ENCODE peak calls at places on chromosomes 6 and 20, in five cellular contexts. Z is psoas muscle, A is trophoblast cell, J is epithelial cell of esophagus, Y is cardiac fibroblast. K is an unnamed sample.

GRCh38 chr20:13788167-13788834 is 3.5 kb downstream of the NDUFAF5 start:
- DNase-seq in Z (no peak), A (peak), J (peak), Y (peak), K (no peak)

GRCh38 chr6:155200012-155200411 is 63.8 kb upstream of the CLDN20 start:
- DNase-seq in Z (no peak), A (peak), J (no peak), Y (peak), K (no peak)

GRCh38 chr6:52362443-52363221 is 681 bp downstream of the PAQR8 start:
- DNase-seq in Z (peak), A (no peak), J (no peak), Y (peak), K (peak)

GRCh38 chr6:131918650-131919355 is 32.4 kb downstream of the CCN2 start:
- DNase-seq in Z (no peak), A (no peak), J (no peak), Y (no peak), K (no peak)

GRCh38 chr6:48973486-48973885 is 489.6 kb downstream of the MMUT start:
- DNase-seq in Z (no peak), A (no peak), J (peak), Y (peak), K (no peak)

GRCh38 chr20:32112862-32113261 is 3.3 kb downstream of the TM9SF4 start:
- DNase-seq in Z (peak), A (peak), J (peak), Y (no peak), K (peak)

GRCh38 chr6:168778201-168778600 is 337.2 kb downstream of the SMOC2 start:
- DNase-seq in Z (peak), A (no peak), J (no peak), Y (peak), K (peak)

GRCh38 chr6:33416386-33417126 is 1.4 kb downstream of the CUTA start:
- DNase-seq in Z (no peak), A (no peak), J (no peak), Y (no peak), K (no peak)

GRCh38 chr6:149856256-149856994 is 7.7 kb downstream of the LRP11 start:
- DNase-seq in Z (no peak), A (no peak), J (peak), Y (no peak), K (no peak)

GRCh38 chr6:134853111-134854055 is 96.5 kb downstream of the ALDH8A1 start:
- DNase-seq in Z (no peak), A (no peak), J (peak), Y (peak), K (no peak)

GRCh38 chr6:41727705-41728072 is 7.7 kb downstream of the TFEB start:
- DNase-seq in Z (no peak), A (no peak), J (no peak), Y (no peak), K (no peak)

GRCh38 chr6:41726876-41727275 is 8.5 kb downstream of the TFEB start:
- DNase-seq in Z (no peak), A (no peak), J (no peak), Y (no peak), K (peak)

GRCh38 chr6:41723178-41723935 is 12.1 kb downstream of the TFEB start:
- DNase-seq in Z (peak), A (peak), J (peak), Y (peak), K (peak)

GRCh38 chr6:41723936-41724637 is 11.3 kb downstream of the TFEB start:
- DNase-seq in Z (no peak), A (no peak), J (no peak), Y (no peak), K (no peak)

GRCh38 chr6:41724638-41725501 is 10.5 kb downstream of the TFEB start:
- DNase-seq in Z (no peak), A (no peak), J (no peak), Y (no peak), K (no peak)
- H3K4me3 ChIP-seq in Z (peak), A (no peak), J (no peak), Y (no peak), K (no peak)

GRCh38 chr6:6859722-6860121 is 248.0 kb upstream of the RREB1 start:
- DNase-seq in Z (no peak), A (no peak), J (no peak), Y (no peak), K (no peak)

GRCh38 chr6:6858533-6858982 is 249.2 kb upstream of the RREB1 start:
- DNase-seq in Z (no peak), A (peak), J (no peak), Y (no peak), K (no peak)

GRCh38 chr6:6857528-6857927 is 250.2 kb upstream of the RREB1 start:
- DNase-seq in Z (no peak), A (no peak), J (no peak), Y (no peak), K (no peak)

GRCh38 chr6:6861346-6861745 is 246.4 kb upstream of the RREB1 start:
- DNase-seq in Z (no peak), A (no peak), J (no peak), Y (no peak), K (no peak)

GRCh38 chr6:6856538-6857523 is 250.9 kb upstream of the RREB1 start:
- DNase-seq in Z (peak), A (peak), J (peak), Y (peak), K (peak)
- H3K4me3 ChIP-seq in Z (peak), A (no peak), J (no peak), Y (peak), K (no peak)

GRCh38 chr20:46401478-46401860 is 4.9 kb downstream of the ELMO2 start:
- DNase-seq in Z (no peak), A (no peak), J (no peak), Y (no peak), K (no peak)

GRCh38 chr20:46399401-46399800 is 7.0 kb downstream of the ELMO2 start:
- DNase-seq in Z (no peak), A (no peak), J (peak), Y (no peak), K (no peak)

GRCh38 chr20:46398963-46399362 is 7.5 kb downstream of the ELMO2 start:
- DNase-seq in Z (no peak), A (no peak), J (no peak), Y (no peak), K (no peak)

GRCh38 chr20:46400828-46401477 is 5.5 kb downstream of the ELMO2 start:
- DNase-seq in Z (no peak), A (no peak), J (peak), Y (peak), K (no peak)

GRCh38 chr20:46400253-46400652 is 6.2 kb downstream of the ELMO2 start:
- DNase-seq in Z (peak), A (peak), J (peak), Y (peak), K (no peak)
- H3K4me3 ChIP-seq in Z (peak), A (no peak), J (no peak), Y (peak), K (no peak)

GRCh38 chr6:167441653-167442644 is 117.1 kb downstream of the TTLL2 start:
- DNase-seq in Z (no peak), A (peak), J (no peak), Y (no peak), K (no peak)
- H3K4me3 ChIP-seq in Z (no peak), A (no peak), J (no peak), Y (no peak), K (no peak)

GRCh38 chr6:63807056-63807455 is 171.5 kb downstream of the PHF3 start:
- DNase-seq in Z (no peak), A (no peak), J (no peak), Y (peak), K (no peak)

GRCh38 chr6:63806573-63806913 is 170.9 kb downstream of the PHF3 start:
- DNase-seq in Z (no peak), A (no peak), J (no peak), Y (no peak), K (no peak)

GRCh38 chr6:63805345-63805744 is 169.7 kb downstream of the PHF3 start:
- DNase-seq in Z (no peak), A (no peak), J (no peak), Y (no peak), K (no peak)

GRCh38 chr6:63804381-63804956 is 168.9 kb downstream of the PHF3 start:
- DNase-seq in Z (no peak), A (no peak), J (peak), Y (peak), K (no peak)

GRCh38 chr6:63805808-63806572 is 170.4 kb downstream of the PHF3 start:
- DNase-seq in Z (no peak), A (peak), J (peak), Y (peak), K (no peak)
- H3K4me3 ChIP-seq in Z (peak), A (no peak), J (peak), Y (peak), K (no peak)

GRCh38 chr20:38117205-38117604 is 47.9 kb downstream of the TGM2 start:
- DNase-seq in Z (no peak), A (peak), J (no peak), Y (no peak), K (no peak)
- H3K4me3 ChIP-seq in Z (no peak), A (no peak), J (no peak), Y (no peak), K (no peak)

DNA sequence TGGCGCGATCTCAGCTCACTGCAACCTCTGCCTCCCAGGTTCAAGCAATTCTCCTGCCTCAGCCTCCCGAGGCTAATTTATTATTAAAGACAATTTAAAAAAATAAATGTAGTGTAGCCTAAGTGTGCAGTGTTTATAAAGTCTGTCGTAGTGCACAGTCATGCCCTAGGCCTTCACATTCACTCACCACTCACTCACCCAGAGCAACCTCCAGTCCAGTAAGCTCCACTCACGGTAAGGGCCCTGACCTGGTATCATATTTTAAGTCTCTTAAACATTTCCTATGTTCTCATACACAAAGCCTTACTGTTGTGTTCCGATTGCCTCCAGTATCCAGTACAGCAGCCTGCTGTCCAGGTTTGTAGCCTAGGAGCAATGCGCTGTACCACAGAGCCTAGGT is 168.2 kb upstream of the FOXQ1 start:
- DNase-seq in Z (no peak), A (no peak), J (no peak), Y (no peak), K (no peak)
- H3K4me3 ChIP-seq in Z (no peak), A (no peak), J (no peak), Y (no peak), K (no peak)